ENCODE peak calls at places on chromosomes 11 and 22, in four cellular contexts. Y is lower lobe of right lung, N is fibroblast of lung, S is fibroblast of the aortic adventitia. M is an unnamed sample.

GRCh38 chr11:1564535-1565172 is 7.4 kb downstream of the DUSP8 start:
- DNase-seq in Y (no peak), N (peak; percentile 92), S (peak; percentile 74), M (peak; percentile 87)

GRCh38 chr11:131889760-131890620 is 519.6 kb downstream of the NTM start:
- DNase-seq in Y (no peak), N (peak; percentile 42), S (no peak), M (no peak)

GRCh38 chr11:92225563-92226308 is 1.1 kb downstream of the FAT3 start:
- DNase-seq in S (no peak), Y (no peak), N (no peak), M (no peak)

GRCh38 chr11:131681875-131682274 is 311.5 kb downstream of the NTM start:
- DNase-seq in Y (no peak), N (no peak), S (no peak), M (no peak)

GRCh38 chr11:119512373-119512772 is 89.4 kb upstream of the THY1 start:
- DNase-seq in N (no peak), S (no peak), Y (no peak), M (no peak)

GRCh38 chr22:46122511-46122971 is 27.8 kb upstream of the PPARA start:
- DNase-seq in S (peak; percentile 62), Y (peak; percentile 84), N (no peak), M (peak; percentile 33)

GRCh38 chr11:64990222-64990918 is 6.4 kb downstream of the BATF2 start:
- DNase-seq in Y (peak; percentile 58), N (peak; percentile 33), S (peak; percentile 33), M (peak; percentile 26)

GRCh38 chr11:72688929-72689328 is 14.7 kb upstream of the PDE2A start:
- DNase-seq in S (no peak), N (no peak), Y (no peak), M (no peak)

GRCh38 chr11:16603890-16604783 is 134.3 kb upstream of the C11orf58 start:
- DNase-seq in Y (peak; percentile 60), N (peak; percentile 45), S (no peak), M (peak; percentile 5)

GRCh38 chr11:107397357-107397756 is 60.3 kb downstream of the CWF19L2 start:
- DNase-seq in S (no peak), Y (no peak), N (no peak), M (no peak)

DNA sequence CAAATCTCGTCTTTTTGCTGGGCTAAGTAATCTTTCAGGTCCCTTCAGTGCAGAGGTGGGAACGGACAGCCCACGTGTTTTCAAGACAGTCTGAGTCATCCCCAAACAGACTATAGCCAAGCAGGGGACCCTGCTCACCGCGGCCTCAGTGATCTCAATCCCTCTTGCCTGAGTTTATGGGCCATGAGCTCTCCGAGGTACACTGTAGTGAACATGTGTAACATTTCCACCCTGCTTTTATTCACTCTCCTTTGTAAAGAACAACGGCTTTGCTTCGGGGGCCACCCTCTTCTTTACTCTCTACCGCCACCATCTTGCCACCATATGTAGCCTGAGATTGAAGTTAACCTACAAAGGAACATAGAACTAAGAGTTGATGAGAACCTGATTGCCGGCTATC is 11.5 kb upstream of the KCTD14 start:
- DNase-seq in Y (no peak), N (no peak), S (no peak), M (no peak)
- TF ChIP-seq CTCF in Y (no peak), N (no peak), S (no peak), M (no peak)

GRCh38 chr11:117428186-117428855 is 100.7 kb downstream of the CEP164 start:
- DNase-seq in Y (no peak), S (no peak), N (no peak), M (no peak)

GRCh38 chr11:117426941-117427340 is 99.3 kb downstream of the CEP164 start:
- DNase-seq in S (no peak), N (no peak), Y (no peak), M (no peak)

GRCh38 chr11:117430293-117430955 is 102.8 kb downstream of the CEP164 start:
- DNase-seq in N (no peak), Y (no peak), S (no peak), M (no peak)

GRCh38 chr11:117427356-117427874 is 99.8 kb downstream of the CEP164 start:
- DNase-seq in S (no peak), N (no peak), Y (no peak), M (no peak)

DNA sequence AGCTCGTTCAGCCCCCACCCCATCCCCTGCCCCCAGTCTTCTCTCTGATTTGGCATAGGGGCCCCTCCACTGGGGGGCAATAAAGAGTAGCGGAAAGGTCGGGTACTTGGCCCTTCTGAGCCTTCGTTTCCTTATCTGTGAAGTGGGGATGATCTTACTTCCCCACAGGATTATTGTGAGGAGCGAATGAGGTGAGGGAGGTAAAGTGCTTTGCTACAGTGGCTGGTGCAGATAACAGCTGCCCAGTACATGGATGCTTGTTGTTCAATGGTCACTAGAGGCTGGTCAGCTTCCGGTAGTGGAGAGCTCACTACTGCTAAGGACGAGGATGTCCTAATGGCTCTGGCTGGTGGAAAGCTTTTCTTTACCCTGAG is 101.2 kb downstream of the CEP164 start:
- DNase-seq in S (no peak), N (no peak), Y (no peak), M (no peak)
- TF ChIP-seq CTCF in S (no peak), N (no peak), Y (no peak), M (no peak)

GRCh38 chr22:23772315-23773246 is at the start of gene MMP11:
- DNase-seq in N (peak; percentile 37), Y (peak; percentile 64), S (peak; percentile 27), M (no peak)
- TF ChIP-seq CTCF in N (no peak), Y (peak; percentile 13), S (no peak), M (no peak)

DNA sequence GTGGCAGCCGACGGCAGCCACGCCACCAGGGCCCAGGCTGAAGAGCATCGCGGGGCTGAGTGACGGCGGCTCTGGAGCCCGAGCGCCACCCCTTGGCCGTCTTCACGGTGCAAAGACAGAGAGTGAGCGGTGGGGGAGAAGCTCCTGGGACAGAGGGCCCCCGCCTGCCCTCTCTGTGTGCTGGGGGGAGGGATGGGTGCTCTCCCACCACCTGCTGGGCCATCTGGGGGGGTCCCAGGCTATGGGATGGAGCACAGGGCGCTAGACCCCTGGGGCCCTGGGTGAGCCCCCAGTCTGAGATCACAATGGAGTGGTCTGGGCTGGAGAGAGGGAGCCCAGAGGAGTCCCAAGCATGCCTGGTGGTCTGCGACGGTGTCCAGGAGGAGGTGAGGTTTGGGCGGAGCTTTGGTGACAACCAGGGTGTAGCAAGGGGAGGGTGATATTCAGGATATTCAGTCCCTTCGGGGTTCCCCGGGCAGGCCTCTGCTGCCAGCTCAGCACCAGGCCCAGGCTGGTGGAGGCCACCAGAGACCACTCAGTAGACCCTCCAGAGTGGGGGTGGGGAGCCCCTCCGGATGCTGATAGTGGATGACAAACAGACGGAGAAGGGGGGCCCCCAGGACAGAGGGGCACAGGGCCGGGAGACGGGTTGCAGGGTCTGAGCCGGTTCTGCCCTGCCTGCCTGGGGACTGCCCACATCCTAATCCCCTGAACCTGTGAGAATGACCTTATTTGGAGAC is 78.1 kb upstream of the PRR5 start:
- DNase-seq in N (peak; percentile 20), S (peak; percentile 34), Y (peak; percentile 39), M (peak; percentile 11)
- TF ChIP-seq CTCF in N (no peak), S (peak; percentile 59), Y (no peak), M (peak; percentile 76)

GRCh38 chr11:46075168-46075567 is 46.1 kb downstream of the PHF21A start:
- DNase-seq in N (peak; percentile 77), S (peak; percentile 53), Y (no peak), M (peak; percentile 43)

GRCh38 chr11:46079662-46080061 is 41.6 kb downstream of the PHF21A start:
- DNase-seq in N (no peak), S (no peak), Y (no peak), M (no peak)

GRCh38 chr11:46072172-46072964 is 48.9 kb downstream of the PHF21A start:
- DNase-seq in N (no peak), S (peak; percentile 6), Y (no peak), M (no peak)

GRCh38 chr11:46073632-46074031 is 47.6 kb downstream of the PHF21A start:
- DNase-seq in S (no peak), N (no peak), Y (no peak), M (no peak)

DNA sequence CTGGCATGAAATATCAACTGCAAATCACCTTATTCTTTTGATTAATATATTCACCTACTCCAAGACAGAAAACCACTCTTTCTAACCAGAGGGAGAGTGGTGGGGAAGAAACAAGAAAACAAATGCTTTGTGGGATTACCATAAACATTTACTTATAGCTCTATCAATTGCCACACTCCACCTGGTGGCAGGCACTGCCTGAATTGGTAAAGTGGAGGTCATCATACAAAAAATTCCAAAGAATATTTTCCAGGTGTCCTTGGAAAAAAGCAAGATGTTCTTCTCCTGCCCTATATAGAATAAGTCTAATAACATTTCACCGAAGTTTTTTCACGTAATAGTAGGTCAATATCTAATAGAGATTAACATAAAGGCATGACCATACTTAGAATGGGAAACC is 45.3 kb downstream of the PHF21A start:
- DNase-seq in S (no peak), Y (no peak), N (no peak), M (no peak)
- TF ChIP-seq CTCF in S (peak; percentile 31), Y (no peak), N (no peak), M (peak; percentile 37)

GRCh38 chr11:10930961-10931760 is 73.3 kb upstream of the ZBED5 start:
- DNase-seq in N (peak; percentile 80), S (peak; percentile 87), Y (peak; percentile 77), M (peak; percentile 37)
- TF ChIP-seq CTCF in N (no peak), S (no peak), Y (no peak), M (no peak)

DNA sequence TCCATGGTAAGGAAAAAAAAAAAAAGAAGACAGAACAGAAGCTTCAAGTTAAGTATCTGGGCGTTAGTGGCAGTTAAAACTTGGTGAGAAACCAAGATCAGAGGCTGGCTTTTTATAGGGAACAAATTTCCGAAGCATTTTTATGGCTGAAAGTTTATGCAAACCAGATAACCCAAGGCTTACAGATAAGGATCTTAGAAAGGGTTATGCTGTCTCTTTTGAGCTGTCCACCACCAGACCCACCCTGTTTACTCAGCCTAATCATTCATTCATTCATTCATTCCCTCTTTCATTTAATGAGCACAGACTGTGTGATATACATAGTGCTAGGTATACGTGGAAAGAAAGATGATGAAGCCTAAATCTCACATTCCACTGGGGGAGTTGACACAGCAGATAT is 89.5 kb downstream of the ME3 start:
- DNase-seq in Y (no peak), N (no peak), S (no peak), M (no peak)
- TF ChIP-seq CTCF in Y (no peak), N (no peak), S (no peak), M (no peak)

GRCh38 chr11:22234743-22235142 is 41.9 kb downstream of the ANO5 start:
- DNase-seq in N (no peak), S (no peak), Y (no peak), M (no peak)
- TF ChIP-seq CTCF in N (no peak), S (no peak), Y (no peak), M (no peak)